ENCODE peak calls at places on chromosomes 7 and 10, in four cellular contexts. One of them, this sample, is unnamed. For H3K4me1 and H3K27me3, the result is how much of the 10 kb centered on the place peaks cover.

GRCh38 chr10:71611131-71611530 is 108.4 kb downstream of the C10orf105 start:
- DNase-seq in body of pancreas: no peak
- DNase-seq in HAP-1: no peak
- DNase-seq in adipocyte: no peak
- DNase-seq in this sample: no peak

GRCh38 chr10:74882831-74883230 is 56.4 kb downstream of the KAT6B start:
- DNase-seq in HAP-1: no peak
- DNase-seq in body of pancreas: no peak
- DNase-seq in adipocyte: peak
- DNase-seq in this sample: no peak

GRCh38 chr10:52283174-52283573 is 30.9 kb upstream of the DKK1 start:
- DNase-seq in HAP-1: no peak
- DNase-seq in body of pancreas: no peak
- DNase-seq in adipocyte: no peak
- DNase-seq in this sample: no peak

GRCh38 chr10:43689618-43689954 is 40.9 kb upstream of the ZNF32 start:
- DNase-seq in body of pancreas: peak
- DNase-seq in adipocyte: no peak
- DNase-seq in HAP-1: no peak
- DNase-seq in this sample: peak

GRCh38 chr7:46603780-46604725 is 683.0 kb upstream of the IGFBP3 start:
- DNase-seq in HAP-1: no peak
- DNase-seq in body of pancreas: peak
- DNase-seq in adipocyte: peak
- DNase-seq in this sample: no peak

GRCh38 chr7:11737723-11738122 is 94.3 kb downstream of the THSD7A start:
- DNase-seq in adipocyte: peak
- DNase-seq in HAP-1: no peak
- DNase-seq in body of pancreas: no peak
- DNase-seq in this sample: no peak

GRCh38 chr10:20877986-20878979 is 18.8 kb downstream of the NEBL start:
- DNase-seq in body of pancreas: no peak
- DNase-seq in HAP-1: no peak
- DNase-seq in adipocyte: no peak
- DNase-seq in this sample: no peak

GRCh38 chr10:99276848-99277486 is 41.3 kb upstream of the HPSE2 start:
- DNase-seq in adipocyte: peak
- DNase-seq in HAP-1: peak
- DNase-seq in body of pancreas: no peak
- DNase-seq in this sample: peak

GRCh38 chr7:47347346-47347745 is 234.6 kb downstream of the TNS3 start:
- DNase-seq in HAP-1: no peak
- DNase-seq in adipocyte: no peak
- DNase-seq in body of pancreas: no peak
- DNase-seq in this sample: no peak

GRCh38 chr10:99526861-99527504 is 5.8 kb upstream of the NKX2-3 start:
- DNase-seq in HAP-1: no peak
- DNase-seq in adipocyte: no peak
- DNase-seq in body of pancreas: no peak
- DNase-seq in this sample: no peak

GRCh38 chr10:61643316-61643751 is 19.4 kb upstream of the CABCOCO1 start:
- DNase-seq in adipocyte: peak
- DNase-seq in body of pancreas: no peak
- DNase-seq in HAP-1: peak
- DNase-seq in this sample: no peak

GRCh38 chr7:126574276-126574675 is 678.5 kb downstream of the GRM8 start:
- DNase-seq in adipocyte: no peak
- DNase-seq in HAP-1: no peak
- DNase-seq in body of pancreas: no peak
- DNase-seq in this sample: no peak

GRCh38 chr10:102421645-102422585 is 1.3 kb downstream of the FBXL15 start:
- DNase-seq in body of pancreas: peak
- DNase-seq in adipocyte: peak
- DNase-seq in HAP-1: peak
- DNase-seq in this sample: peak

GRCh38 chr7:129218514-129219036 is 6.3 kb upstream of the AHCYL2 start:
- DNase-seq in adipocyte: peak
- DNase-seq in HAP-1: peak
- DNase-seq in body of pancreas: peak
- DNase-seq in this sample: peak

GRCh38 chr7:149856-150636 is 42.3 kb upstream of the FAM20C start:
- DNase-seq in HAP-1: peak
- DNase-seq in adipocyte: no peak
- DNase-seq in body of pancreas: peak
- DNase-seq in this sample: peak

GRCh38 chr7:50450691-50451051 is 521 bp upstream of the FIGNL1 start:
- DNase-seq in HAP-1: no peak
- DNase-seq in adipocyte: no peak
- DNase-seq in body of pancreas: peak
- DNase-seq in this sample: no peak

GRCh38 chr7:144388950-144389349 is 14.5 kb downstream of the NOBOX start:
- DNase-seq in HAP-1: no peak
- DNase-seq in adipocyte: no peak
- DNase-seq in body of pancreas: no peak
- DNase-seq in this sample: no peak

GRCh38 chr7:90592036-90592435 is 4.1 kb upstream of the CDK14 start:
- DNase-seq in HAP-1: no peak
- DNase-seq in body of pancreas: no peak
- DNase-seq in adipocyte: no peak
- DNase-seq in this sample: no peak

GRCh38 chr10:97539523-97540200 is 32.9 kb upstream of the ANKRD2 start:
- DNase-seq in adipocyte: peak
- DNase-seq in HAP-1: no peak
- DNase-seq in body of pancreas: peak
- DNase-seq in this sample: peak

GRCh38 chr10:17368708-17369272 is 85.6 kb downstream of the ST8SIA6 start:
- DNase-seq in HAP-1: no peak
- DNase-seq in adipocyte: no peak
- DNase-seq in body of pancreas: no peak
- DNase-seq in this sample: no peak

GRCh38 chr10:96949039-96949683 is 117.1 kb downstream of the LCOR start:
- DNase-seq in HAP-1: no peak
- DNase-seq in adipocyte: no peak
- DNase-seq in body of pancreas: no peak
- DNase-seq in this sample: no peak

GRCh38 chr10:75058142-75058541 is 53.3 kb upstream of the SAMD8 start:
- DNase-seq in HAP-1: no peak
- DNase-seq in adipocyte: no peak
- DNase-seq in body of pancreas: no peak
- DNase-seq in this sample: no peak

GRCh38 chr7:31488562-31489203 is 25.2 kb upstream of the ITPRID1 start:
- DNase-seq in HAP-1: peak
- DNase-seq in adipocyte: peak
- DNase-seq in body of pancreas: peak
- DNase-seq in this sample: peak

GRCh38 chr10:44635181-44635580 is 250.3 kb upstream of the CXCL12 start:
- DNase-seq in body of pancreas: no peak
- DNase-seq in adipocyte: no peak
- DNase-seq in HAP-1: no peak
- DNase-seq in this sample: no peak

GRCh38 chr7:54109501-54109900 is 432.7 kb upstream of the VSTM2A start:
- DNase-seq in HAP-1: no peak
- DNase-seq in adipocyte: no peak
- DNase-seq in body of pancreas: no peak
- DNase-seq in this sample: no peak

GRCh38 chr10:102152545-102152890 is 329 bp downstream of the NOLC1 start:
- DNase-seq in HAP-1: peak
- DNase-seq in body of pancreas: no peak
- DNase-seq in adipocyte: peak
- DNase-seq in this sample: peak

GRCh38 chr10:71381611-71382010 is 15.1 kb upstream of the CDH23 start:
- DNase-seq in adipocyte: no peak
- DNase-seq in HAP-1: no peak
- DNase-seq in body of pancreas: no peak
- DNase-seq in this sample: no peak

GRCh38 chr10:132360766-132361447 is 28.9 kb downstream of the LRRC27 start:
- DNase-seq in adipocyte: peak
- DNase-seq in HAP-1: peak
- DNase-seq in body of pancreas: no peak
- DNase-seq in this sample: no peak

GRCh38 chr7:116616555-116617059 is 55.4 kb upstream of the MET start:
- DNase-seq in HAP-1: peak
- DNase-seq in body of pancreas: no peak
- DNase-seq in adipocyte: peak
- DNase-seq in this sample: no peak

GRCh38 chr10:124668517-124669051 is 75.6 kb downstream of the FAM53B start:
- DNase-seq in HAP-1: no peak
- DNase-seq in adipocyte: no peak
- DNase-seq in body of pancreas: no peak
- DNase-seq in this sample: no peak
- H3K4me1 ChIP-seq in HAP-1: under half
- H3K4me1 ChIP-seq in adipocyte: half or more
- H3K4me1 ChIP-seq in body of pancreas: under half
- H3K4me1 ChIP-seq in this sample: under half

DNA sequence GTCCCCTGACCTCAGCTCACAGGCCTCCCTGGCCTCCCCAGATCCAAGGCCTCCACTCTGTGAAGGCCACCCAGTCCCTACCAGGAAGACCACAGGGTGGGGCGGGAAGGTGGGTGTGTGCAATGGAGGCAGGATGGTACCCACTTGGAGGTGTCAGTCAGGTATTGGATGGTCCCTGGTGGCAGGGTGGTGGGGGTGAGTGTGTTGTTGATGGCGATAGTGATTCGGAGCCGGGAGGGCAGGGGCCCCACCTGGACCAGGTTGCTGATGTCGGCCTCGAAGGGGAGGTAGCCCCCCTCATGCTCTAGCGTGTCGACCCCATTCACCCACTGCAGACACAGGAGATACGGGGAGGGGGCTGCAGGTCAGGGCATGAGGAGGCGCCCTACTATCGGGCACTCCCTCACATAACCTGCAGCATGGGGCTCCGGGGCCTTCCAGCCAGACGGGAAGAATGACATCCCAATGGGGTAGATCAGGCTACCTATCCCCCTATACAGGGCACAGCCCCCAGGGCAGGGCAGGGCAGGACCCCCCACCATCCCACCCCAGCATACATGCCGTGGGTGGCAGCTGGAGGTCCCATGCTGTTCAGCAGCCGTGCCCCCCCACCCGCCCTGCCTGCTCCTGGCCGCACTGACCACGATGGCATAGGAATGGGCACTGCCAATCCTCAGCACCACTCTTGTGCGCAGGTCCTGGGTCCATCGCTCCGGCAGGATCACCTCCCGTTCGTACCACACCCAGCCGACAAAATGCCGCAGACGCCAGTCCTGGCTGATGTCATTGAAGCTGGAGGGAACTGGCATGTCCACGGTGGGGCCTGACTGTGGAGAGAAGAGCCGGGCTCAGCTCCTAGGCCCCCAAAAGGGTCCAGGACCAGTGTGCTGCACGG is 2.2 kb downstream of the GUSB start:
- DNase-seq in body of pancreas: no peak
- DNase-seq in adipocyte: no peak
- DNase-seq in HAP-1: no peak
- DNase-seq in this sample: no peak
- H3K4me3 ChIP-seq in body of pancreas: no peak
- H3K4me3 ChIP-seq in adipocyte: no peak
- H3K4me3 ChIP-seq in HAP-1: no peak
- H3K4me3 ChIP-seq in this sample: no peak

GRCh38 chr10:84195044-84195830 is 900 bp downstream of the CDHR1 start:
- DNase-seq in HAP-1: no peak
- DNase-seq in adipocyte: no peak
- DNase-seq in body of pancreas: no peak
- DNase-seq in this sample: peak

GRCh38 chr10:84197643-84198042 is 3.3 kb downstream of the CDHR1 start:
- DNase-seq in body of pancreas: no peak
- DNase-seq in adipocyte: no peak
- DNase-seq in HAP-1: no peak
- DNase-seq in this sample: no peak

GRCh38 chr10:84196083-84196482 is 1.7 kb downstream of the CDHR1 start:
- DNase-seq in HAP-1: no peak
- DNase-seq in adipocyte: no peak
- DNase-seq in body of pancreas: no peak
- DNase-seq in this sample: no peak

GRCh38 chr10:84198206-84198915 is 4.0 kb downstream of the CDHR1 start:
- DNase-seq in HAP-1: no peak
- DNase-seq in body of pancreas: no peak
- DNase-seq in adipocyte: no peak
- DNase-seq in this sample: no peak

GRCh38 chr10:84196941-84197340 is 2.6 kb downstream of the CDHR1 start:
- DNase-seq in HAP-1: no peak
- DNase-seq in body of pancreas: no peak
- DNase-seq in adipocyte: no peak
- DNase-seq in this sample: no peak
- H3K27me3 ChIP-seq in HAP-1: under half
- H3K27me3 ChIP-seq in body of pancreas: under half
- H3K27me3 ChIP-seq in adipocyte: half or more
- H3K27me3 ChIP-seq in this sample: under half

GRCh38 chr7:66927348-66927948 is 6.4 kb downstream of the TMEM248 start:
- DNase-seq in HAP-1: no peak
- DNase-seq in body of pancreas: no peak
- DNase-seq in adipocyte: no peak
- DNase-seq in this sample: no peak

GRCh38 chr7:66928388-66928787 is 7.4 kb downstream of the TMEM248 start:
- DNase-seq in HAP-1: peak
- DNase-seq in adipocyte: no peak
- DNase-seq in body of pancreas: no peak
- DNase-seq in this sample: no peak

GRCh38 chr7:66929170-66929569 is 8.1 kb downstream of the TMEM248 start:
- DNase-seq in HAP-1: no peak
- DNase-seq in adipocyte: no peak
- DNase-seq in body of pancreas: no peak
- DNase-seq in this sample: no peak

GRCh38 chr7:66929935-66930334 is 8.9 kb downstream of the TMEM248 start:
- DNase-seq in body of pancreas: no peak
- DNase-seq in adipocyte: no peak
- DNase-seq in HAP-1: no peak
- DNase-seq in this sample: no peak

DNA sequence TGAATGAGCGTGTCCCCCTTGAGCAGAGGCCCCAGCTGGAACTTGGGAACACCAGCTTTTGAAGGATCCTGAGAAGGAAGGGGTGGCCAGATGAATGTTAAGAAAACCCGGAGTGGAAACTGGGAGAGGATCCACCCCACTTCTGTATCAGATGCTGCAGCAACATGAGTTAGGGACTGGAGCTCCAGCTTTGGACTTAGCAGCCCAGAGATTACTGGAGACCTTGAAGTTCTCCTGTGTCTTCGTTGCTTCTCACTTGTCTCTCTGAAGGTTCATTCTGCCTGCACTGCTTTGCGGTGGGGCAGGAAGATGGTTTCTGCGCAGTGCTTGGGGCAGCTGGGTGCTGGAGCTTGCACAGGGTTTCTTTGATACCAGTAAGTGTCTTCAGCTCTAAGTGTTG is 9.3 kb downstream of the TMEM248 start:
- DNase-seq in body of pancreas: no peak
- DNase-seq in HAP-1: peak
- DNase-seq in adipocyte: no peak
- DNase-seq in this sample: peak
- H3K4me1 ChIP-seq in body of pancreas: under half
- H3K4me1 ChIP-seq in HAP-1: under half
- H3K4me1 ChIP-seq in adipocyte: under half
- H3K4me1 ChIP-seq in this sample: under half

This sample was measured in Caco-2.